ENCODE peak calls at places on chromosomes 4 and X, in six cellular contexts. X, I, R, U, E and Z are unnamed samples.

GRCh38 chrX:1451676-1452496 is 823 bp downstream of the ASMTL start:
- DNase-seq in X (no peak), I (peak; percentile 47), R (peak; percentile 21), U (peak; percentile 61), E (peak; percentile 84), Z (no peak)

GRCh38 chr4:7041851-7042696 is 1.1 kb upstream of the TADA2B start:
- DNase-seq in X (peak; percentile 61), I (no peak), R (peak; percentile 62), U (no peak), E (peak; percentile 90), Z (no peak)

GRCh38 chrX:65707153-65707552 is 39.7 kb downstream of the MSN start:
- DNase-seq in X (no peak), I (no peak), R (no peak), U (no peak), E (no peak), Z (no peak)

GRCh38 chr4:946517-947471 is 14.5 kb downstream of the TMEM175 start:
- DNase-seq in X (no peak), I (peak; percentile 31), R (no peak), U (peak; percentile 38), E (peak; percentile 53), Z (no peak)

GRCh38 chr4:134695433-134695832 is 493.8 kb upstream of the PABPC4L start:
- DNase-seq in X (no peak), I (no peak), R (no peak), U (no peak), E (no peak), Z (no peak)

GRCh38 chr4:94934864-94935263 is 177.1 kb downstream of the BMPR1B start:
- DNase-seq in X (no peak), I (no peak), R (no peak), U (no peak), E (no peak), Z (no peak)

GRCh38 chrX:106481341-106481740 is 130.4 kb upstream of the RADX start:
- DNase-seq in X (peak; percentile 43), I (no peak), R (peak; percentile 25), U (no peak), E (no peak), Z (peak; percentile 1)

GRCh38 chr4:117085185-117085701 is at the start of gene TRAM1L1:
- DNase-seq in X (peak; percentile 56), I (peak; percentile 56), R (peak; percentile 64), U (peak; percentile 77), E (peak; percentile 83), Z (peak; percentile 30)

GRCh38 chr4:99856166-99856565 is 38.1 kb downstream of the LAMTOR3 start:
- DNase-seq in X (peak; percentile 24), I (no peak), R (no peak), U (no peak), E (no peak), Z (no peak)

GRCh38 chr4:98627883-98628282 is 30.5 kb downstream of the TSPAN5 start:
- DNase-seq in X (no peak), I (no peak), R (no peak), U (no peak), E (no peak), Z (no peak)

GRCh38 chr4:69099910-69100309 is 3.6 kb downstream of the UGT2B7 start:
- DNase-seq in X (no peak), I (no peak), R (no peak), U (no peak), E (no peak), Z (no peak)

GRCh38 chrX:143632625-143633387 is 3.1 kb downstream of the SLITRK4 start:
- DNase-seq in X (no peak), I (no peak), R (no peak), U (no peak), E (no peak), Z (no peak)

GRCh38 chr4:86043755-86044592 is 315.9 kb downstream of the MAPK10 start:
- DNase-seq in X (peak; percentile 61), I (no peak), R (peak; percentile 27), U (no peak), E (no peak), Z (peak; percentile 21)

GRCh38 chrX:110317079-110317819 is 636 bp downstream of the AMMECR1 start:
- DNase-seq in X (peak; percentile 41), I (peak; percentile 57), R (peak; percentile 23), U (peak; percentile 54), E (peak; percentile 87), Z (peak; percentile 69)

GRCh38 chr4:21952549-21952948 is 4.0 kb upstream of the KCNIP4 start:
- DNase-seq in X (no peak), I (no peak), R (no peak), U (no peak), E (no peak), Z (no peak)

GRCh38 chr4:76485450-76485849 is 50.4 kb downstream of the SHROOM3 start:
- DNase-seq in X (no peak), I (no peak), R (no peak), U (no peak), E (no peak), Z (no peak)

GRCh38 chrX:115499112-115499805 is 61.7 kb upstream of the PLS3 start:
- DNase-seq in X (no peak), I (no peak), R (no peak), U (no peak), E (no peak), Z (no peak)

GRCh38 chr4:52096048-52096447 is 44.9 kb downstream of the SPATA18 start:
- DNase-seq in X (no peak), I (no peak), R (no peak), U (no peak), E (no peak), Z (no peak)

GRCh38 chr4:154854362-154854761 is 73.3 kb downstream of the RBM46 start:
- DNase-seq in X (peak; percentile 2), I (no peak), R (no peak), U (no peak), E (no peak), Z (no peak)

GRCh38 chr4:31917334-31917733 is 1197.2 kb downstream of the PCDH7 start:
- DNase-seq in X (no peak), I (no peak), R (no peak), U (no peak), E (no peak), Z (no peak)

GRCh38 chr4:7663075-7663541 is 228.4 kb upstream of the PSAPL1 start:
- DNase-seq in X (no peak), I (no peak), R (no peak), U (no peak), E (no peak), Z (no peak)

DNA sequence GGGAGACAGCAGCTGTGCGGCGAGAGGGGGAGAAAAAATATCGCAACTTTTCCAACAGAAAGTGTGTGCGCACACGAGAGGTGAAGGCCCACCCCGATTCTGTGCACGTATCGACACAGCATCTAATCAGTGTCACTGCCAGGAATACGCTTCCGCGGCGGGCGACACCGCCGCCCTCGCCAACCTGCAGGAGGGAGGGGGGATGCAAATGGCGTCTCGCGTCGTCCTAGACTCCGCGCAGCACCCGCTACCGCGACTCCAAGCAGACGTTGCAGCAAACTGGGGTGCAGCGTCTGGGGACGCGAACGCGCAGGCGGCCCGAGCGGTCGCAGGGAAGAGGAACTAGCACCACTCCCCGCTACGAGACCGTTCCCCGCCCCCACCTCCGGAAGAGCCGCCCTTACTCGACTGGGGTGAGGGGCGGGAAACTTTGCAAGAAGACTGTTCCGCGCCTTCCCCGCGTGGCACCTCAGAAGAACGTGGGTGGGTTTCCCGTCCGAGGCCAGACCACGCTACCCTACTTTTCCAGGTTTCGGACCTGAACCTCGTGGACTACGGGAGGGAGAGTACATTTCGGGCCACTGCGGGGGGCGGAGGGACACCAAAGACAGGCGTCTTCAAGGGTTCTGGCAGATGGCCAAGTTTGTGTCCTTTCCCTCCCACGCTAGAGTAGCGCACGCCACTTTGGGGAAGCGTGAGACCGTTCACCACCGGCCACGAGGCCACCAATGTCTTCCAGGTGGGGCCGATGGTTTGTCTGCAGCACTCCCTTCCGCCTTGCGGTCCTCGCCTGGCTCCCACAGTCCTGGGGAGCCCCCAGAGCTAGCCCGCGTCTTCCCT is 77.9 kb upstream of the BCOR start:
- DNase-seq in X (peak; percentile 91), I (peak; percentile 80), R (peak; percentile 83), U (peak; percentile 76), E (peak; percentile 94), Z (peak; percentile 83)
- TF ChIP-seq POLR2A in X (peak; percentile 75), I (peak; percentile 15), R (no peak), U (peak; percentile 2), E (no peak), Z (peak; percentile 78)

GRCh38 chr4:133148690-133149363 is at the start of gene PCDH10:
- DNase-seq in X (peak; percentile 64), I (peak; percentile 74), R (peak; percentile 90), U (peak; percentile 89), E (peak; percentile 96), Z (peak; percentile 87)
- TF ChIP-seq POLR2A in X (peak; percentile 30), I (no peak), R (no peak), U (peak; percentile 31), E (no peak), Z (no peak)

GRCh38 chrX:49043987-49044281 is 777 bp upstream of the TFE3 start:
- DNase-seq in X (no peak), I (no peak), R (no peak), U (no peak), E (no peak), Z (no peak)

GRCh38 chrX:49040376-49040955 is 2.7 kb downstream of the TFE3 start:
- DNase-seq in X (no peak), I (no peak), R (no peak), U (no peak), E (no peak), Z (no peak)

GRCh38 chrX:49041683-49042529 is 1.3 kb downstream of the TFE3 start:
- DNase-seq in X (peak; percentile 38), I (no peak), R (peak; percentile 12), U (no peak), E (no peak), Z (no peak)

GRCh38 chrX:49042581-49043219 is 457 bp downstream of the TFE3 start:
- DNase-seq in X (no peak), I (no peak), R (no peak), U (no peak), E (no peak), Z (no peak)

GRCh38 chrX:49043220-49043986 is at the start of gene TFE3:
- DNase-seq in X (peak; percentile 99), I (peak; percentile 96), R (peak; percentile 99), U (peak; percentile 97), E (peak; percentile 99), Z (peak; percentile 99)
- TF ChIP-seq POLR2A in X (no peak), I (peak; percentile 71), R (no peak), U (peak; percentile 80), E (no peak), Z (peak; percentile 28)

GRCh38 chrX:74420194-74421035 is 878 bp upstream of the SLC16A2 start:
- DNase-seq in X (no peak), I (peak; percentile 62), R (peak; percentile 83), U (peak; percentile 83), E (peak; percentile 91), Z (no peak)
- TF ChIP-seq POLR2A in X (no peak), I (no peak), R (no peak), U (peak; percentile 19), E (no peak), Z (no peak)

GRCh38 chrX:17737707-17738001 is 361 bp downstream of the SCML1 start:
- DNase-seq in X (no peak), I (no peak), R (no peak), U (no peak), E (peak; percentile 84), Z (no peak)

GRCh38 chrX:17735396-17735795 is 1.9 kb upstream of the SCML1 start:
- DNase-seq in X (no peak), I (no peak), R (no peak), U (no peak), E (no peak), Z (no peak)

GRCh38 chrX:17736478-17736855 is 826 bp upstream of the SCML1 start:
- DNase-seq in X (no peak), I (no peak), R (no peak), U (no peak), E (no peak), Z (no peak)

GRCh38 chrX:17738002-17738713 is 865 bp downstream of the SCML1 start:
- DNase-seq in X (no peak), I (peak; percentile 62), R (peak; percentile 40), U (peak; percentile 60), E (peak; percentile 86), Z (peak; percentile 8)

GRCh38 chrX:17736856-17737706 is at the start of gene SCML1:
- DNase-seq in X (peak; percentile 38), I (peak; percentile 94), R (peak; percentile 98), U (peak; percentile 98), E (peak; percentile 99), Z (peak; percentile 95)
- TF ChIP-seq POLR2A in X (no peak), I (peak; percentile 61), R (no peak), U (peak; percentile 80), E (no peak), Z (no peak)